ENCODE peak calls at places on chromosomes 12 and 14, in five cellular contexts. Y is stimulated activated CD8-positive, alpha-beta memory T cell treated with anti-CD3 and anti-CD28 coated beads, Interleukin-15, amount 100 ng/mL, for 1 hour; V is activated CD4-positive, CD25-positive, alpha-beta regulatory T cell; A is fibroblast of pulmonary artery; X is kidney. O is an unnamed sample.

GRCh38 chr12:53200458-53201169 is 6.4 kb downstream of the ITGB7 start:
- DNase-seq in Y (no peak), V (no peak), A (no peak), X (no peak), O (no peak)

GRCh38 chr12:121154793-121155375 is 22.2 kb downstream of the P2RX7 start:
- DNase-seq in Y (no peak), V (no peak), A (no peak), X (no peak), O (no peak)

GRCh38 chr12:108833757-108834472 is 23.5 kb downstream of the SSH1 start:
- DNase-seq in Y (no peak), V (no peak), A (peak), X (peak), O (peak)

GRCh38 chr12:48342980-48343379 is 7.7 kb downstream of the ZNF641 start:
- DNase-seq in Y (no peak), V (no peak), A (no peak), X (no peak), O (no peak)

GRCh38 chr14:78313499-78313898 is 143.3 kb downstream of the NRXN3 start:
- DNase-seq in Y (no peak), V (no peak), A (no peak), X (no peak), O (no peak)

GRCh38 chr12:1122803-1123202 is 131.8 kb downstream of the ERC1 start:
- DNase-seq in Y (peak), V (no peak), A (peak), X (no peak), O (no peak)

GRCh38 chr14:83594874-83595273 is 1935.1 kb upstream of the FLRT2 start:
- DNase-seq in Y (no peak), V (no peak), A (no peak), X (no peak), O (no peak)

GRCh38 chr12:108302034-108302433 is 37.1 kb downstream of the CMKLR1 start:
- DNase-seq in Y (no peak), V (no peak), A (no peak), X (peak), O (no peak)

GRCh38 chr12:89353188-89353822 is 1.0 kb upstream of the DUSP6 start:
- DNase-seq in Y (no peak), V (no peak), A (peak), X (peak), O (peak)

GRCh38 chr12:77062846-77063461 is 2.4 kb downstream of the E2F7 start:
- DNase-seq in Y (no peak), V (no peak), A (peak), X (no peak), O (peak)

GRCh38 chr12:49489720-49490119 is 49.1 kb upstream of the KCNH3 start:
- DNase-seq in Y (no peak), V (no peak), A (peak), X (no peak), O (peak)

GRCh38 chr12:94987806-94988205 is 15.7 kb downstream of the NDUFA12 start:
- DNase-seq in Y (no peak), V (no peak), A (no peak), X (no peak), O (no peak)

GRCh38 chr14:47541652-47542051 is 133.8 kb downstream of the MDGA2 start:
- DNase-seq in Y (no peak), V (no peak), A (no peak), X (no peak), O (no peak)

GRCh38 chr12:52631264-52631663 is 12.9 kb upstream of the KRT73 start:
- DNase-seq in Y (no peak), V (no peak), A (no peak), X (no peak), O (no peak)

GRCh38 chr12:109134186-109134917 is 18.0 kb downstream of the ACACB start:
- DNase-seq in Y (no peak), V (no peak), A (peak), X (no peak), O (peak)

GRCh38 chr12:6435941-6436715 is 8.6 kb upstream of the CD27 start:
- DNase-seq in Y (no peak), V (no peak), A (no peak), X (peak), O (no peak)

O was measured in fibroblast of lung.